ENCODE peak calls at places on chromosome 19, in five cellular contexts. One of them, this sample, is unnamed.

GRCh38 chr19:4557971-4558941 is 1.2 kb downstream of the SEMA6B start:
- DNase-seq in GM12878: no peak
- DNase-seq in K562: peak
- DNase-seq in HepG2: no peak
- DNase-seq in A549: no peak
- DNase-seq in this sample: no peak

GRCh38 chr19:39506944-39507714 is 7.8 kb upstream of the SELENOV start:
- DNase-seq in GM12878: no peak
- DNase-seq in A549: peak
- DNase-seq in K562: peak
- DNase-seq in HepG2: peak
- DNase-seq in this sample: peak

GRCh38 chr19:12790628-12791344 is 500 bp upstream of the JUNB start:
- DNase-seq in HepG2: no peak
- DNase-seq in GM12878: no peak
- DNase-seq in K562: peak
- DNase-seq in A549: no peak
- DNase-seq in this sample: no peak

GRCh38 chr19:18886972-18887371 is 9.0 kb downstream of the CERS1 start:
- DNase-seq in A549: no peak
- DNase-seq in K562: no peak
- DNase-seq in GM12878: no peak
- DNase-seq in HepG2: no peak
- DNase-seq in this sample: no peak

GRCh38 chr19:38024991-38025716 is 118.1 kb downstream of the SIPA1L3 start:
- DNase-seq in A549: no peak
- DNase-seq in HepG2: no peak
- DNase-seq in K562: peak
- DNase-seq in GM12878: no peak
- DNase-seq in this sample: no peak

GRCh38 chr19:4077011-4077382 is 10.3 kb upstream of the ZBTB7A start:
- DNase-seq in HepG2: no peak
- DNase-seq in K562: no peak
- DNase-seq in GM12878: no peak
- DNase-seq in A549: no peak
- DNase-seq in this sample: no peak

GRCh38 chr19:18232540-18233223 is 6.4 kb upstream of the PDE4C start:
- DNase-seq in K562: peak
- DNase-seq in A549: peak
- DNase-seq in HepG2: no peak
- DNase-seq in GM12878: no peak
- DNase-seq in this sample: no peak

GRCh38 chr19:4278926-4279529 is at the start of gene SHD:
- DNase-seq in GM12878: no peak
- DNase-seq in K562: no peak
- DNase-seq in HepG2: no peak
- DNase-seq in A549: no peak
- DNase-seq in this sample: no peak

DNA sequence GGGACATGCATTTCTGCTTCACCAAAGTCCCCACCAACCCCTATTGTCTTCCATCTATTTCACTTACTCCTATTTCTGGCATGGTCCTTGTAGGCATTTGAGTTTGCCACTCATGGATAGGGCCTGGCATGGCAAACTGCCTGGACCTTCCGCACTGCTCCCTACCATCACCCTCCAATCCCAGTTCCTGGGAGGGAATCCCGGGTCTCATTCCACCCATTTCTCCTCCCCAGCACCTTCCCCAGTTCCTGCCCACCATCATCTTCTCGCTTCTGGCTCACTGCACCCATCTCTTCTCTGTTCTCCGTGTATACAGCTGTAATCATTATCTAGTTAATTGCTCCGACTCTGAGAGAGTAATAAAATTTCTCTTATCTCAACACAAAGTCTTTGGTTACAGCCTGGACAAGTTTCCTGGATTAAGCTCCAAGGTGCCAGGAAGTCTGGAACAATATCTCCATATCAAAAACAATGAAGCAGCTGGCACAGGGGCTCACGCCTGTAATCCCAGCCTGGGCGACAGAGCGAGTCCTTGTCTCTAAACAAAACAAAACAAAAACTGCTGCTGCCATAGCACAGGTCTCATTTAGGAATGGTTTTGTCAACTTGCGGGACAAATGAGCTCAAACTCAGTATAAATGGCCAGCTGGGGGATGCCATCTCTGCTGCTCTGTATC is 17.0 kb upstream of the COX7A1 start:
- DNase-seq in GM12878: no peak
- DNase-seq in HepG2: no peak
- DNase-seq in K562: no peak
- DNase-seq in A549: no peak
- DNase-seq in this sample: no peak
- TF ChIP-seq BHLHE40 in GM12878: no peak
- TF ChIP-seq BHLHE40 in HepG2: no peak
- TF ChIP-seq BHLHE40 in K562: no peak
- TF ChIP-seq BHLHE40 in A549: no peak
- TF ChIP-seq BHLHE40 in this sample: no peak

DNA sequence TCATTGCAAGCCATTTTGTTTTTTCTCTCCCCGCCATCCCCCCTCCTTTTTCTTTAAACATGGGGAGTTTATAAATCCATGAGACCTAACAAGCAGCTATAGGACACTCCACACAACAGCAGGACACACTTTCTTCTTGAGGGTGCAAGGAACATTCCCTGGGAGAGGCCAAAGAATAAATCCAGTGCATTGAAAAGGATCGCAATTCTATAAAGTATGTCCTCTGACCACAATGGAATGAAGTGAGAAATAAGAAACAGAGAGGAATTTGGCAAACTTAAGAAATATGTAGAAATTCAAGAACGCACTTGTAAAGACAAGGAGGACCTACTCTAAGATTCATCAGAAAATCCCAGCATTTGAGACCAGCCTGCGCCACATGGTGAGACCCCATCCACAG is 11.9 kb downstream of the KLF2 start:
- DNase-seq in K562: no peak
- DNase-seq in GM12878: no peak
- DNase-seq in HepG2: no peak
- DNase-seq in A549: no peak
- DNase-seq in this sample: peak
- TF ChIP-seq CEBPB in K562: no peak
- TF ChIP-seq CEBPB in GM12878: no peak
- TF ChIP-seq CEBPB in HepG2: no peak
- TF ChIP-seq CEBPB in A549: no peak
- TF ChIP-seq CEBPB in this sample: no peak

GRCh38 chr19:35495107-35496064 is 5.1 kb upstream of the KRTDAP start:
- DNase-seq in GM12878: no peak
- DNase-seq in HepG2: peak
- DNase-seq in A549: peak
- DNase-seq in K562: peak
- DNase-seq in this sample: peak
- TF ChIP-seq BHLHE40 in GM12878: peak
- TF ChIP-seq BHLHE40 in HepG2: no peak
- TF ChIP-seq BHLHE40 in A549: no peak
- TF ChIP-seq BHLHE40 in K562: no peak
- TF ChIP-seq BHLHE40 in this sample: no peak

GRCh38 chr19:55383279-55383788 is 758 bp downstream of the TMEM238 start:
- DNase-seq in HepG2: no peak
- DNase-seq in K562: no peak
- DNase-seq in GM12878: no peak
- DNase-seq in A549: no peak
- DNase-seq in this sample: no peak
- TF ChIP-seq CEBPB in HepG2: no peak
- TF ChIP-seq CEBPB in K562: no peak
- TF ChIP-seq CEBPB in GM12878: no peak
- TF ChIP-seq CEBPB in A549: no peak
- TF ChIP-seq CEBPB in this sample: no peak

GRCh38 chr19:43526884-43527859 is at the start of gene ETHE1:
- DNase-seq in K562: peak
- DNase-seq in HepG2: peak
- DNase-seq in GM12878: no peak
- DNase-seq in A549: peak
- DNase-seq in this sample: peak
- TF ChIP-seq BHLHE40 in K562: no peak
- TF ChIP-seq BHLHE40 in HepG2: no peak
- TF ChIP-seq BHLHE40 in GM12878: peak
- TF ChIP-seq BHLHE40 in A549: no peak
- TF ChIP-seq BHLHE40 in this sample: no peak

GRCh38 chr19:23436944-23437343 is 41.7 kb upstream of the ZNF91 start:
- DNase-seq in HepG2: no peak
- DNase-seq in GM12878: no peak
- DNase-seq in K562: peak
- DNase-seq in A549: peak
- DNase-seq in this sample: no peak
- TF ChIP-seq CEBPB in HepG2: no peak
- TF ChIP-seq CEBPB in GM12878: no peak
- TF ChIP-seq CEBPB in K562: no peak
- TF ChIP-seq CEBPB in A549: no peak
- TF ChIP-seq CEBPB in this sample: no peak

GRCh38 chr19:58579473-58580142 is 6.5 kb upstream of the MZF1 start:
- DNase-seq in GM12878: no peak
- DNase-seq in K562: no peak
- DNase-seq in HepG2: no peak
- DNase-seq in A549: no peak
- DNase-seq in this sample: no peak

GRCh38 chr19:58577581-58578429 is 4.7 kb upstream of the MZF1 start:
- DNase-seq in K562: no peak
- DNase-seq in GM12878: no peak
- DNase-seq in A549: no peak
- DNase-seq in HepG2: no peak
- DNase-seq in this sample: no peak

GRCh38 chr19:58575183-58576041 is 2.3 kb upstream of the MZF1 start:
- DNase-seq in HepG2: peak
- DNase-seq in K562: peak
- DNase-seq in A549: peak
- DNase-seq in GM12878: peak
- DNase-seq in this sample: peak

GRCh38 chr19:58581227-58582141 is 8.3 kb upstream of the MZF1 start:
- DNase-seq in A549: peak
- DNase-seq in HepG2: peak
- DNase-seq in K562: peak
- DNase-seq in GM12878: no peak
- DNase-seq in this sample: peak

DNA sequence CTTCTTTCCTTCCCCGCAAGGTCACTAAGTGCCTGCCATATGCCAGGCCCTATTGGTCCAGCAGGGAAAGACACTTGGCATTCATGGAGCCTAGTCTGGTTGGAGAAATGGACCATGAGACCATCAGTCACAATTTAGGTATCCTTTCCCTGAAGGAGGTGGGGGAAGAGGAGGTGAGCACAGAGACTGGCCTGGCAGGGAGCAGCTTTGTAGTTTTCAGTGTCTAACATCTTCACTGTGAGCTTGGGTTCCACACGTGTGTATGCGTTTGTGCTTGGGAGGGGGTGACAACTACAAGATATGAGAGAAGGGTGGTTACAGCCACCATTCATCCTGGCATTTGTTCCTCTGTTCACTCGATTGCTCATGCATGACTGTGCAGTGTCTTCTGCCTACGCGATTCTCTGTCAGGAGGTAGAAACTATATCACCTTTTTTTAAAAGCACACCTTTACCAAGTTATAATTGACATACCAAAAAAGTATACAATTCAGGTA is 5.3 kb upstream of the MZF1 start:
- DNase-seq in K562: peak
- DNase-seq in GM12878: no peak
- DNase-seq in HepG2: no peak
- DNase-seq in A549: no peak
- DNase-seq in this sample: no peak
- TF ChIP-seq BHLHE40 in K562: no peak
- TF ChIP-seq BHLHE40 in GM12878: peak
- TF ChIP-seq BHLHE40 in HepG2: no peak
- TF ChIP-seq BHLHE40 in A549: no peak
- TF ChIP-seq BHLHE40 in this sample: no peak

This sample was measured in IMR-90.